ENCODE peak calls at places on chromosomes 12 and 14, in seven cellular contexts. U is lung, R is mucosa of descending colon, C is astrocyte of the spinal cord, O is uterus, I is fibroblast of lung, L is testis. G is an unnamed sample.
A peak's percentile ranks its signal among the peaks of the same experiment; 100 is the strongest.

GRCh38 chr14:95248422-95248821 is 71.3 kb downstream of the CLMN start:
- DNase-seq in L (no peak), C (peak; percentile 37), I (peak; percentile 38), R (no peak), O (no peak), U (no peak), G (no peak)

GRCh38 chr12:92439397-92439779 is 263.4 kb upstream of the PLEKHG7 start:
- DNase-seq in I (peak; percentile 48), U (no peak), C (peak; percentile 27), O (peak; percentile 77), R (no peak), L (no peak), G (no peak)

GRCh38 chr12:22334696-22335290 is at the start of gene ST8SIA1:
- DNase-seq in I (no peak), O (peak; percentile 59), U (no peak), L (peak; percentile 21), C (peak; percentile 27), R (peak; percentile 46), G (peak; percentile 49)

GRCh38 chr12:67222302-67222701 is 46.9 kb upstream of the CAND1 start:
- DNase-seq in L (peak; percentile 16), O (no peak), R (no peak), U (no peak), C (peak; percentile 37), I (peak; percentile 24), G (no peak)

GRCh38 chr14:89736866-89737265 is 217.7 kb downstream of the EFCAB11 start:
- DNase-seq in L (no peak), U (no peak), I (no peak), C (no peak), R (no peak), O (no peak), G (no peak)

GRCh38 chr12:75938189-75938588 is 93.4 kb downstream of the PHLDA1 start:
- DNase-seq in C (no peak), O (no peak), L (no peak), R (no peak), I (no peak), U (no peak), G (no peak)

GRCh38 chr14:74425525-74426201 is 347 bp downstream of the SYNDIG1L start:
- DNase-seq in U (no peak), L (peak; percentile 43), I (peak; percentile 17), O (no peak), C (no peak), R (peak; percentile 37), G (peak; percentile 38)

GRCh38 chr12:88946377-88946997 is 366.2 kb upstream of the KITLG start:
- DNase-seq in I (peak; percentile 88), O (no peak), L (no peak), U (peak; percentile 34), C (peak; percentile 75), R (no peak), G (no peak)

GRCh38 chr12:116525418-116526001 is 33.7 kb upstream of the MAP1LC3B2 start:
- DNase-seq in C (peak; percentile 95), R (peak; percentile 31), O (peak; percentile 90), U (peak; percentile 56), L (peak; percentile 58), I (peak; percentile 96), G (peak; percentile 48)

GRCh38 chr14:30874999-30875787 is 834 bp downstream of the COCH start:
- DNase-seq in O (no peak), U (no peak), I (no peak), R (no peak), C (no peak), L (no peak), G (no peak)

GRCh38 chr14:102986810-102987579 is 64.5 kb downstream of the AMN start:
- DNase-seq in O (no peak), C (peak; percentile 69), L (no peak), I (peak; percentile 82), R (no peak), U (no peak), G (no peak)

GRCh38 chr12:93922583-93923006 is 225.8 kb upstream of the PLXNC1 start:
- DNase-seq in U (no peak), I (peak; percentile 23), L (no peak), R (no peak), C (no peak), O (no peak), G (no peak)

GRCh38 chr14:72352012-72352411 is 419.8 kb downstream of the RGS6 start:
- DNase-seq in C (no peak), U (no peak), L (no peak), O (no peak), I (no peak), R (no peak), G (no peak)

GRCh38 chr14:41615011-41615595 is 8.4 kb downstream of the LRFN5 start:
- DNase-seq in L (no peak), I (peak; percentile 26), R (no peak), U (no peak), O (no peak), C (peak; percentile 5), G (no peak)

GRCh38 chr12:88182431-88182830 is 40.3 kb downstream of the TMTC3 start:
- DNase-seq in R (no peak), I (no peak), L (no peak), O (no peak), U (no peak), C (no peak), G (no peak)

GRCh38 chr12:96219700-96220206 is 25.6 kb downstream of the ELK3 start:
- DNase-seq in L (no peak), R (no peak), C (peak; percentile 98), O (no peak), I (peak; percentile 99), U (peak; percentile 87), G (no peak)

GRCh38 chr12:75852143-75852542 is 179.4 kb downstream of the PHLDA1 start:
- DNase-seq in R (no peak), L (no peak), U (no peak), I (peak; percentile 54), C (no peak), O (no peak), G (no peak)

GRCh38 chr12:94198872-94199271 is 50.5 kb downstream of the PLXNC1 start:
- DNase-seq in U (no peak), C (no peak), R (no peak), L (no peak), I (no peak), O (no peak), G (no peak)

GRCh38 chr12:11812558-11813421 is 163.3 kb downstream of the ETV6 start:
- DNase-seq in O (no peak), L (no peak), I (peak; percentile 70), C (peak; percentile 73), R (peak; percentile 51), U (no peak), G (no peak)

GRCh38 chr12:12582895-12583303 is 20.2 kb upstream of the DUSP16 start:
- DNase-seq in L (no peak), I (peak; percentile 35), R (no peak), U (peak; percentile 67), O (no peak), C (no peak), G (no peak)

GRCh38 chr14:75690010-75690409 is 29.0 kb downstream of the TTLL5 start:
- DNase-seq in R (no peak), I (peak; percentile 30), C (no peak), L (no peak), U (no peak), O (no peak), G (no peak)

GRCh38 chr12:92928962-92929915 is at the start of gene EEA1:
- DNase-seq in L (peak; percentile 98), R (peak; percentile 96), O (peak; percentile 96), U (peak; percentile 96), I (peak; percentile 94), C (peak; percentile 96), G (peak; percentile 97)

GRCh38 chr12:111766608-111767361 is at the start of gene ALDH2:
- DNase-seq in I (peak; percentile 55), L (peak; percentile 88), U (peak; percentile 75), R (peak; percentile 83), O (peak; percentile 81), C (peak; percentile 56), G (peak; percentile 85)

GRCh38 chr12:89671469-89671868 is 37.2 kb downstream of the ATP2B1 start:
- DNase-seq in L (no peak), U (no peak), C (peak; percentile 80), R (no peak), O (no peak), I (peak; percentile 91), G (no peak)

GRCh38 chr12:56189918-56190694 is 823 bp upstream of the SMARCC2 start:
- DNase-seq in U (peak; percentile 84), R (peak; percentile 85), O (peak; percentile 86), C (peak; percentile 88), L (peak; percentile 89), I (peak; percentile 73), G (peak; percentile 72)
- TF ChIP-seq CTCF in U (no peak), R (no peak), O (peak; percentile 1), C (no peak), L (peak; percentile 1), I (no peak), G (no peak)

DNA sequence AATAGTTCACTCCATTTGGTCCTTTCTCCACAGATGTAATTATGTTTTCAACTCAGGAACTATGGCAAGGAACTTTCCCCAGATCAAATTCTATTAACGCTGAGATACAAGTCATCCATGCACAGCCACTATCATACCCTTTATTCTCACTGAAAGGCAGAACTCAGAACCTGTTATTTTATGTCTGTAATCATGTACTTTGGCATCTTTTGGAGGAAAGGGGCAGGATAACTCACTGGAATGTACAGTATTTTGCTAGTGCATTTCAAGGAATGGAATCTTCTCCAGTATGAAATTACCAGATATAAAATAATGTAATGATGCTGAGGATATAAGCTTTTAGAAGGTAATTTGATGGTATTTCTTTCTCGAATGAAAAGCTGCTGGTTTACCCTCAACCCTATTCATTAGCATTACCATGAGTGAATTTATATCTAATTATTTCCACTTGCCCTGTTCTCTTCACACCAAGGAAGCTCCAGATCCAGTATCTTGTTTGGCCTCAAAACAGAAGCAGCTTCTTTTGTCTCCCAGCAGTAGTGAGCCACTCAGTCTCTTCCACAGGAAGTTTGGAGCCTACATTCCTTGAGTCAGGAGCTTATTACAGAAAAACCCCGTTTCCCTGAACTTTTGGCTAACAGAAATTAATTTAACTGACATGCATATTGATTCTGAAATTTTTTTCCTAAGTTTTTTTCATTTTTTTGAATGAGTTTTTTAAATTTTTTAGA is 10.0 kb upstream of the AMHR2 start:
- DNase-seq in L (no peak), I (no peak), R (no peak), C (no peak), O (no peak), U (no peak), G (no peak)
- H3K4me3 ChIP-seq in L (no peak overlapping the region), I (no peak overlapping the region), R (no peak overlapping the region), C (no peak overlapping the region), O (no peak overlapping the region), U (no peak overlapping the region), G (no peak overlapping the region)

DNA sequence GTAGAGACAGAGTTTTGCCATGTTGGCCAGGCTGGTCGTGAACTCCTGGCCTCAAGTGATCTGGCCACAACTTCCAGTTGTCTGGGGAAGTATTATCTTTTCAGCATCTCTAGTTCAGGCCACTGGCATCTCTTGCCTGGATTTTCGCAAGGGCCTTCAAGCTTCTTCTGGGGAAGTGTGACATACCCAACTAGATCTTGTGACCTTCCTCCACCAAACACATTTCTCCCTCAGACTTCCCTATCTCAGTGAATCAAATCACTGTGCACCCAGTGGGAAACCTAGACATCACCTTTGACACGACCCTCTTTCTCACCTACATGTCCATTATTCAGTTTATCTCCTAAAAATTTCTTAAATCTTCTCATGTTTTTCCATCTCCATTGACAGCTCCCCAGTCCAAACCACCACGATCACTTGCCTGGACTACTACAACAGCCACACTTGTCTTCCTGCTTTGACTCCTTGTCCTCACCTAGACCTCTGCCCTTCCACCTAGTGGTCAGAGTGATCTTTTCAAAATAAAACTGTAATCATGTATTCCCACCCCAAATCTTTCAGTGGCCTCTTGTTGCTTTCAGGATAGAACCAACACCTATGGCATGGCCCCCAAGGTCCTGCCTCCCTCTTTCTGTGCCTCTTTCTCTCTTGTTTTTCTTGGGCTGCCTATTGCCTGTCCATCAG is 3.3 kb downstream of the EEF1AKMT3 start:
- DNase-seq in R (no peak), O (no peak), C (no peak), L (no peak), U (no peak), I (no peak), G (no peak)
- TF ChIP-seq CTCF in R (no peak), O (no peak), C (no peak), L (no peak), U (no peak), I (no peak), G (no peak)

GRCh38 chr12:54036620-54037359 is 3.9 kb downstream of the HOXC5 start:
- DNase-seq in C (no peak), L (no peak), O (no peak), I (no peak), U (no peak), R (no peak), G (no peak)
- H3K4me3 ChIP-seq in C (no peak overlapping the region), L (no peak overlapping the region), O (no peak overlapping the region), I (no peak overlapping the region), U (no peak overlapping the region), R (no peak overlapping the region), G (no peak overlapping the region)

G was measured in left ventricle myocardium inferior.